ENCODE peak calls at places on chromosomes 11 and 22, in five cellular contexts. X is Caco-2, B is IMR-90, D is Peyer's patch, O is AG10803. T is an unnamed sample.

GRCh38 chr22:49964136-49964492 is 3.5 kb downstream of the PIM3 start:
- DNase-seq in X (no peak), B (no peak), D (peak; percentile 44), O (no peak), T (no peak)

GRCh38 chr22:19815823-19816290 is 38.8 kb downstream of the GNB1L start:
- DNase-seq in X (no peak), B (no peak), D (no peak), O (no peak), T (no peak)

GRCh38 chr11:88484873-88485621 is 147.5 kb upstream of the CTSC start:
- DNase-seq in X (peak; percentile 60), B (peak; percentile 23), D (peak; percentile 53), O (peak; percentile 19), T (peak; percentile 21)

GRCh38 chr11:1072116-1072820 is 2.4 kb upstream of the MUC2 start:
- DNase-seq in X (peak; percentile 38), B (peak; percentile 71), D (peak; percentile 63), O (peak; percentile 33), T (no peak)

GRCh38 chr11:6545917-6546605 is 49.0 kb downstream of the DNHD1 start:
- DNase-seq in X (no peak), B (no peak), D (no peak), O (no peak), T (no peak)

GRCh38 chr11:43360361-43361032 is 1.8 kb downstream of the TTC17 start:
- DNase-seq in X (no peak), B (peak; percentile 42), D (no peak), O (peak; percentile 25), T (no peak)

GRCh38 chr22:46079861-46080821 is 70.2 kb upstream of the PPARA start:
- DNase-seq in X (peak; percentile 9), B (no peak), D (peak; percentile 58), O (peak; percentile 95), T (no peak)

GRCh38 chr11:128324531-128325141 is 262.7 kb downstream of the ETS1 start:
- DNase-seq in X (no peak), B (no peak), D (peak; percentile 86), O (no peak), T (no peak)

GRCh38 chr11:47843354-47844060 is 4.6 kb downstream of the NUP160 start:
- DNase-seq in X (no peak), B (peak; percentile 7), D (no peak), O (no peak), T (no peak)

GRCh38 chr11:86418929-86419328 is 44.2 kb downstream of the CCDC81 start:
- DNase-seq in X (no peak), B (peak; percentile 28), D (no peak), O (peak; percentile 17), T (no peak)

GRCh38 chr11:112822478-112823274 is 138.5 kb upstream of the NCAM1 start:
- DNase-seq in X (no peak), B (no peak), D (no peak), O (no peak), T (no peak)

GRCh38 chr11:85759915-85760314 is 51.0 kb downstream of the SYTL2 start:
- DNase-seq in X (no peak), B (peak; percentile 94), D (no peak), O (peak; percentile 93), T (no peak)

GRCh38 chr22:37904572-37905533 is 1.2 kb upstream of the MICALL1 start:
- DNase-seq in X (peak; percentile 68), B (peak; percentile 99), D (peak; percentile 56), O (peak; percentile 98), T (peak; percentile 56)

GRCh38 chr11:134656861-134657540 is 245.0 kb upstream of the B3GAT1 start:
- DNase-seq in X (peak; percentile 56), B (no peak), D (peak; percentile 27), O (no peak), T (no peak)

GRCh38 chr11:67030976-67031375 is 8.0 kb downstream of the SYT12 start:
- DNase-seq in X (peak; percentile 77), B (no peak), D (no peak), O (no peak), T (no peak)

DNA sequence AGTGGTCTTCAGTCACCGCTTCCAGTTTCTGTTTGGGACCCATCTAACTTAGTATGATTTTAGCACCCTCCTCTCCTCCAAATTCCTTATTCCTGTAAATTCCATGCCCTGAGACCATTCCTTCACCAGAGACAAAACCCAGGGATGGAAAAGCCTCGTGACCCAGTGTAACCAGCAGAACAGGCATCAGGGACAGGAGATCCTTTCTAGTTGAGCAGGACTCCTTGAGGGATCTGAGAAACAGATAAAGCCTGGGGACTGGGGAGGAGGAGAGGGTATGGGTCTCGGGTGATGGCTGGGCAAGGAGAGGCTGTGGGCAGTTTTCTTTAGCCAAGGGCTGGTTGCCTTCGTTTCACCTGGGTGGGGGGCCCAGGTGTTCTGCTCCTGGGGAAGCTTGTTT is 40.9 kb downstream of the TEAD1 start:
- DNase-seq in X (no peak), B (no peak), D (no peak), O (no peak), T (no peak)
- H3K4me3 ChIP-seq in X (no peak overlapping the region), B (no peak overlapping the region), D (no peak overlapping the region), O (no peak overlapping the region), T (no peak overlapping the region)

DNA sequence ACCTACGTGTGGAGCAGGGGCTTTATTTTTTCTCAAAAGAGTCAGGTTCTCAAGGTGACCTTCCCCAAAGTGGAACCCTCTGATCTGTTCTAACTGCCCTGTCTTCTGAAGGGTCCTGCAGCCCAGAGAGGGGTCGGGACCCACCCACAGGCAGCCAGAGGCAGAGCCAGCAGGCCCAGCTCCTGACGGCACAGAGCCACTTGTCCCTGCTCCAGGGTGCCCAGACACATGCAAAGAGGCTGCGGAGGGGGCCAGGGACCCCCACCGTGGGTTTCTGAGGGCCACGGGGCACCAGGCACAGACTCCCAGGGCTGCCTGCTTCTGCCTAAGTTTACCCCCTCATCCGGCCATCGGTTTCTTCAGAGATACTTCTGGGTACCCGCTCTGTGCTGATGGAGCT is 37.1 kb downstream of the FLRT1 start:
- DNase-seq in X (no peak), B (no peak), D (no peak), O (no peak), T (no peak)
- TF ChIP-seq CTCF in X (no peak), B (no peak), D (no peak), O (no peak), T (no peak)

GRCh38 chr11:46332093-46332567 is 15.1 kb upstream of the DGKZ start:
- DNase-seq in X (no peak), B (no peak), D (no peak), O (no peak), T (no peak)
- H3K4me3 ChIP-seq in X (peak overlapping the region; percentile 42), B (no peak overlapping the region), D (peak overlapping the region; percentile 56), O (no peak overlapping the region), T (no peak overlapping the region)

GRCh38 chr11:64249038-64249437 is 2.3 kb upstream of the PLCB3 start:
- DNase-seq in X (no peak), B (no peak), D (no peak), O (no peak), T (no peak)
- TF ChIP-seq CTCF in X (no peak), B (no peak), D (no peak), O (no peak), T (no peak)